ENCODE peak calls at places on chromosomes 5 and 9, in eight cellular contexts. One of them, this sample, is unnamed.

GRCh38 chr5:38576971-38577684 is 20.7 kb upstream of the LIFR start:
- DNase-seq in adrenal gland: no peak
- DNase-seq in lower leg skin: no peak
- DNase-seq in Peyer's patch: no peak
- DNase-seq in breast epithelium: no peak
- DNase-seq in transverse colon: no peak
- DNase-seq in heart left ventricle: no peak
- DNase-seq in H54: no peak
- DNase-seq in this sample: no peak

GRCh38 chr5:151130922-151131891 is 26.4 kb downstream of the ANXA6 start:
- DNase-seq in heart left ventricle: no peak
- DNase-seq in breast epithelium: peak
- DNase-seq in transverse colon: peak
- DNase-seq in Peyer's patch: peak
- DNase-seq in H54: no peak
- DNase-seq in adrenal gland: no peak
- DNase-seq in lower leg skin: no peak
- DNase-seq in this sample: no peak

GRCh38 chr5:121640298-121640697 is 211.4 kb upstream of the FTMT start:
- DNase-seq in Peyer's patch: no peak
- DNase-seq in transverse colon: no peak
- DNase-seq in H54: no peak
- DNase-seq in breast epithelium: no peak
- DNase-seq in lower leg skin: no peak
- DNase-seq in adrenal gland: no peak
- DNase-seq in heart left ventricle: no peak
- DNase-seq in this sample: no peak

GRCh38 chr9:114174876-114175771 is 19.8 kb downstream of the COL27A1 start:
- DNase-seq in breast epithelium: no peak
- DNase-seq in lower leg skin: no peak
- DNase-seq in H54: no peak
- DNase-seq in heart left ventricle: peak
- DNase-seq in Peyer's patch: no peak
- DNase-seq in transverse colon: peak
- DNase-seq in adrenal gland: no peak
- DNase-seq in this sample: no peak

GRCh38 chr9:76751011-76751410 is 13.2 kb upstream of the PCA3 start:
- DNase-seq in heart left ventricle: no peak
- DNase-seq in breast epithelium: no peak
- DNase-seq in lower leg skin: no peak
- DNase-seq in adrenal gland: no peak
- DNase-seq in H54: no peak
- DNase-seq in transverse colon: no peak
- DNase-seq in Peyer's patch: no peak
- DNase-seq in this sample: no peak

GRCh38 chr5:150515446-150515845 is 7.5 kb downstream of the NDST1 start:
- DNase-seq in heart left ventricle: peak
- DNase-seq in H54: no peak
- DNase-seq in adrenal gland: no peak
- DNase-seq in breast epithelium: no peak
- DNase-seq in transverse colon: no peak
- DNase-seq in Peyer's patch: no peak
- DNase-seq in lower leg skin: no peak
- DNase-seq in this sample: no peak

GRCh38 chr5:50744761-50745160 is 78.3 kb downstream of the PARP8 start:
- DNase-seq in lower leg skin: no peak
- DNase-seq in breast epithelium: no peak
- DNase-seq in adrenal gland: no peak
- DNase-seq in transverse colon: no peak
- DNase-seq in H54: no peak
- DNase-seq in heart left ventricle: no peak
- DNase-seq in Peyer's patch: no peak
- DNase-seq in this sample: no peak

GRCh38 chr5:67695369-67695768 is 498.8 kb upstream of the CD180 start:
- DNase-seq in breast epithelium: no peak
- DNase-seq in adrenal gland: no peak
- DNase-seq in transverse colon: no peak
- DNase-seq in H54: no peak
- DNase-seq in lower leg skin: no peak
- DNase-seq in heart left ventricle: no peak
- DNase-seq in Peyer's patch: no peak
- DNase-seq in this sample: no peak

GRCh38 chr9:91004992-91005391 is 203.4 kb downstream of the SYK start:
- DNase-seq in breast epithelium: no peak
- DNase-seq in adrenal gland: no peak
- DNase-seq in Peyer's patch: no peak
- DNase-seq in lower leg skin: no peak
- DNase-seq in heart left ventricle: no peak
- DNase-seq in H54: no peak
- DNase-seq in transverse colon: no peak
- DNase-seq in this sample: no peak

GRCh38 chr9:130328349-130328801 is 62.8 kb downstream of the HMCN2 start:
- DNase-seq in heart left ventricle: peak
- DNase-seq in lower leg skin: peak
- DNase-seq in transverse colon: peak
- DNase-seq in breast epithelium: peak
- DNase-seq in Peyer's patch: peak
- DNase-seq in H54: no peak
- DNase-seq in adrenal gland: peak
- DNase-seq in this sample: no peak

GRCh38 chr5:172504736-172505402 is 50.5 kb upstream of the SH3PXD2B start:
- DNase-seq in lower leg skin: peak
- DNase-seq in heart left ventricle: peak
- DNase-seq in H54: no peak
- DNase-seq in transverse colon: peak
- DNase-seq in breast epithelium: no peak
- DNase-seq in adrenal gland: peak
- DNase-seq in Peyer's patch: peak
- DNase-seq in this sample: no peak

GRCh38 chr5:93736284-93736683 is 5.1 kb downstream of the POU5F2 start:
- DNase-seq in transverse colon: no peak
- DNase-seq in heart left ventricle: no peak
- DNase-seq in H54: no peak
- DNase-seq in Peyer's patch: no peak
- DNase-seq in adrenal gland: no peak
- DNase-seq in breast epithelium: no peak
- DNase-seq in lower leg skin: no peak
- DNase-seq in this sample: no peak

GRCh38 chr9:12718482-12719026 is 25.4 kb downstream of the TYRP1 start:
- DNase-seq in H54: no peak
- DNase-seq in lower leg skin: no peak
- DNase-seq in heart left ventricle: no peak
- DNase-seq in breast epithelium: no peak
- DNase-seq in transverse colon: no peak
- DNase-seq in adrenal gland: no peak
- DNase-seq in Peyer's patch: no peak
- DNase-seq in this sample: no peak

GRCh38 chr5:170631471-170632195 is 127.8 kb downstream of the KCNIP1 start:
- DNase-seq in H54: no peak
- DNase-seq in adrenal gland: no peak
- DNase-seq in Peyer's patch: peak
- DNase-seq in heart left ventricle: peak
- DNase-seq in lower leg skin: no peak
- DNase-seq in breast epithelium: peak
- DNase-seq in transverse colon: no peak
- DNase-seq in this sample: no peak

GRCh38 chr9:91847576-91847975 is 102.5 kb downstream of the ROR2 start:
- DNase-seq in lower leg skin: no peak
- DNase-seq in breast epithelium: peak
- DNase-seq in H54: no peak
- DNase-seq in transverse colon: no peak
- DNase-seq in adrenal gland: no peak
- DNase-seq in Peyer's patch: no peak
- DNase-seq in heart left ventricle: no peak
- DNase-seq in this sample: no peak

GRCh38 chr9:124260769-124261603 is 3.2 kb downstream of the NEK6 start:
- DNase-seq in transverse colon: peak
- DNase-seq in breast epithelium: no peak
- DNase-seq in H54: peak
- DNase-seq in lower leg skin: no peak
- DNase-seq in heart left ventricle: no peak
- DNase-seq in Peyer's patch: peak
- DNase-seq in adrenal gland: no peak
- DNase-seq in this sample: no peak

GRCh38 chr5:109327572-109327971 is 82.2 kb downstream of the PJA2 start:
- DNase-seq in breast epithelium: no peak
- DNase-seq in H54: no peak
- DNase-seq in lower leg skin: no peak
- DNase-seq in Peyer's patch: no peak
- DNase-seq in adrenal gland: no peak
- DNase-seq in heart left ventricle: no peak
- DNase-seq in transverse colon: no peak
- DNase-seq in this sample: no peak

GRCh38 chr9:116686135-116686534 is 970 bp upstream of the TRIM32 start:
- DNase-seq in breast epithelium: no peak
- DNase-seq in adrenal gland: no peak
- DNase-seq in Peyer's patch: no peak
- DNase-seq in transverse colon: no peak
- DNase-seq in heart left ventricle: no peak
- DNase-seq in lower leg skin: no peak
- DNase-seq in H54: no peak
- DNase-seq in this sample: no peak

GRCh38 chr9:116686693-116687073 is 422 bp upstream of the TRIM32 start:
- DNase-seq in H54: peak
- DNase-seq in transverse colon: no peak
- DNase-seq in heart left ventricle: no peak
- DNase-seq in Peyer's patch: no peak
- DNase-seq in adrenal gland: peak
- DNase-seq in breast epithelium: no peak
- DNase-seq in lower leg skin: no peak
- DNase-seq in this sample: no peak

GRCh38 chr9:116687762-116688160 is 656 bp downstream of the TRIM32 start:
- DNase-seq in adrenal gland: peak
- DNase-seq in heart left ventricle: no peak
- DNase-seq in lower leg skin: no peak
- DNase-seq in transverse colon: no peak
- DNase-seq in Peyer's patch: no peak
- DNase-seq in breast epithelium: no peak
- DNase-seq in H54: no peak
- DNase-seq in this sample: no peak

GRCh38 chr9:116689117-116689516 is 2.0 kb downstream of the TRIM32 start:
- DNase-seq in lower leg skin: no peak
- DNase-seq in adrenal gland: no peak
- DNase-seq in breast epithelium: no peak
- DNase-seq in Peyer's patch: no peak
- DNase-seq in H54: no peak
- DNase-seq in transverse colon: no peak
- DNase-seq in heart left ventricle: no peak
- DNase-seq in this sample: no peak

DNA sequence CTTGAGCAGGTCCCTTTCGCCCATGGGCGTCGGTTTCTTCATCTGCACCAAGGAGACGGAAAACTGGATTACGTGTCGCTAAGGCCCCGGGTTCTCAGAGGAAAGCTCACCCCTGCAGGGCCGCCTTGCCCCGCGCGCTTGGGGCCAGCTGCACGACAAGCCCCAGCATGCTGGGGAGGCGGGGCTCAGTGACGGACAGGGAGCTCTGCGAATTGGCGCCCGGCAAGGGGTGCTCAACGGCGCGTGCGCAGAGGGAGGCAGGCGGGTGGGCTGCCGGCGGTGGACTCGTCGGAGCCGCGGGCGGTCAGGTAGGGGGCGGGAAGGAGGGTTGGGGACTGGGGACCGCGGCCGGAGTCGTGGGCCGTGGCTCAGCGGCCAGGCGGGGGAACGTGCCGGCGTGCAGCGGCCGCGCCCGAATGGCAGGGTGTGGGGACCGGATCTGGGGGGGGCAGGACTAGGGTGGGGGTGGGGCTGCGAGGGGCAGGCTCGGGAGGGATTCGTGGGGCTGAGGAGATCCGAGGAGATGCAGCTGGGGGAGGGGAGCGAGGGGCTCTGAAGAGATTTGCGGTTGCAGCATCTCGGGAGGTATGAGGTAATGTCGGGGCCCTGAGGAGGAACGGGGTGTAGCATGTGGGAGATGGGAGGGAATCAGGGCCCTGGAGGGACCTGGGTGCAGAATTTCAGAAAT is at the start of gene TRIM32:
- DNase-seq in breast epithelium: peak
- DNase-seq in lower leg skin: peak
- DNase-seq in Peyer's patch: peak
- DNase-seq in transverse colon: peak
- DNase-seq in H54: peak
- DNase-seq in heart left ventricle: peak
- DNase-seq in adrenal gland: peak
- DNase-seq in this sample: peak
- TF ChIP-seq POLR2A in breast epithelium: no peak
- TF ChIP-seq POLR2A in lower leg skin: no peak
- TF ChIP-seq POLR2A in Peyer's patch: peak
- TF ChIP-seq POLR2A in transverse colon: peak
- TF ChIP-seq POLR2A in H54: peak
- TF ChIP-seq POLR2A in heart left ventricle: no peak
- TF ChIP-seq POLR2A in adrenal gland: peak
- TF ChIP-seq POLR2A in this sample: no peak

GRCh38 chr9:96655198-96655851 is at the start of gene PRXL2C:
- DNase-seq in adrenal gland: peak
- DNase-seq in lower leg skin: peak
- DNase-seq in heart left ventricle: peak
- DNase-seq in Peyer's patch: peak
- DNase-seq in H54: peak
- DNase-seq in transverse colon: peak
- DNase-seq in breast epithelium: peak
- DNase-seq in this sample: peak
- TF ChIP-seq POLR2A in adrenal gland: no peak
- TF ChIP-seq POLR2A in lower leg skin: no peak
- TF ChIP-seq POLR2A in heart left ventricle: no peak
- TF ChIP-seq POLR2A in Peyer's patch: no peak
- TF ChIP-seq POLR2A in H54: peak
- TF ChIP-seq POLR2A in transverse colon: no peak
- TF ChIP-seq POLR2A in breast epithelium: no peak
- TF ChIP-seq POLR2A in this sample: no peak

GRCh38 chr9:81370096-81370495 is 319.3 kb downstream of the TLE1 start:
- DNase-seq in breast epithelium: no peak
- DNase-seq in Peyer's patch: no peak
- DNase-seq in H54: no peak
- DNase-seq in transverse colon: no peak
- DNase-seq in adrenal gland: no peak
- DNase-seq in heart left ventricle: no peak
- DNase-seq in lower leg skin: no peak
- DNase-seq in this sample: no peak
- TF ChIP-seq POLR2A in breast epithelium: no peak
- TF ChIP-seq POLR2A in Peyer's patch: no peak
- TF ChIP-seq POLR2A in H54: no peak
- TF ChIP-seq POLR2A in transverse colon: no peak
- TF ChIP-seq POLR2A in adrenal gland: no peak
- TF ChIP-seq POLR2A in heart left ventricle: no peak
- TF ChIP-seq POLR2A in lower leg skin: no peak
- TF ChIP-seq POLR2A in this sample: no peak

DNA sequence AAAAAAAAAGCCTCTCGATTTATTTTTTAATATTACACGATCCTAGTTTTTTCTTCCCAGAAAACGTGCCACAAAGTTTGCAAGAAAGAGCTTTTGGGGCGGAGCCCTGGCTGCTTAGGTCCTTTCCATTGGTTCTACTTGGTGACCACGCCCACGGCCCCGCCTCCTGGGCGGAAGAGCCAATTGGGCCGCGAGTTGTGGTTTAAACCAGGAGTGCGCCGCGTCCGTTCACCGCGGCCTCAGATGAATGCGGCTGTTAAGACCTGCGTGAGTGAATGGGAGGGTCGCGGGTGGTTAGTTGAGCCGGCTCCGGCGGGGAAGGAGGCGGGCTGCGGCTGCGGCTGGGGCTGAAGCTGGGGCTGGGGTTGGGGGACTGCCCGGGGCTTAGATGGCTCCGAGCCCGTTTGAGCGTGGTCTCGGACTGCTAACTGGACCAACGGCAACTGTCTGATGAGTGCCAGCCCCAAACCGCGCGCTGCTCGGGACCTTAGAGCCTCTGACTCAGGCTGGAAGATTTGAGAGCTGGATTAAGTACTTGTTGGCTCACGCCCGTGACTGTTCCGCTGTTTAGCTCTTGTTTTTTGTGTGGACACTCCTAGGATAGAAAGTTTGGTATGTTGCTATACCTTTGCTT is at the start of gene PTTG1:
- DNase-seq in transverse colon: peak
- DNase-seq in heart left ventricle: peak
- DNase-seq in lower leg skin: peak
- DNase-seq in adrenal gland: peak
- DNase-seq in breast epithelium: peak
- DNase-seq in H54: peak
- DNase-seq in Peyer's patch: peak
- DNase-seq in this sample: peak
- TF ChIP-seq POLR2A in transverse colon: peak
- TF ChIP-seq POLR2A in heart left ventricle: no peak
- TF ChIP-seq POLR2A in lower leg skin: no peak
- TF ChIP-seq POLR2A in adrenal gland: peak
- TF ChIP-seq POLR2A in breast epithelium: no peak
- TF ChIP-seq POLR2A in H54: peak
- TF ChIP-seq POLR2A in Peyer's patch: no peak
- TF ChIP-seq POLR2A in this sample: peak

This sample was measured in erythroblast.